ENCODE peak calls at places on chromosomes 5 and 9, in nine cellular contexts. One of them, this sample, is unnamed.

GRCh38 chr5:5293029-5293428 is 129.4 kb upstream of the ICE1 start:
- DNase-seq in naive thymus-derived CD8-positive, alpha-beta T cell: no peak
- DNase-seq in NCI-H446 treated with DMSO at 0.1 percent for 48 hours: no peak
- DNase-seq in breast epithelium: no peak
- DNase-seq in activated T-cell treated with anti-CD3 and anti-CD28 coated beads for 24 hours: no peak
- DNase-seq in colonic mucosa: no peak
- DNase-seq in psoas muscle: no peak
- DNase-seq in fibroblast of the conjunctiva: no peak
- DNase-seq in stimulated activated CD4-positive, alpha-beta T cell treated with anti-CD3 and anti-CD28 coated beads, Interleukin-2, amount 100 ng/mL, for 48 hours: no peak
- DNase-seq in this sample: no peak

GRCh38 chr5:12354686-12355085 is 450.4 kb upstream of the CTNND2 start:
- DNase-seq in naive thymus-derived CD8-positive, alpha-beta T cell: no peak
- DNase-seq in NCI-H446 treated with DMSO at 0.1 percent for 48 hours: no peak
- DNase-seq in breast epithelium: no peak
- DNase-seq in activated T-cell treated with anti-CD3 and anti-CD28 coated beads for 24 hours: no peak
- DNase-seq in colonic mucosa: no peak
- DNase-seq in psoas muscle: no peak
- DNase-seq in fibroblast of the conjunctiva: no peak
- DNase-seq in stimulated activated CD4-positive, alpha-beta T cell treated with anti-CD3 and anti-CD28 coated beads, Interleukin-2, amount 100 ng/mL, for 48 hours: no peak
- DNase-seq in this sample: no peak

GRCh38 chr5:181245427-181246275 is 1.9 kb upstream of the RACK1 start:
- DNase-seq in naive thymus-derived CD8-positive, alpha-beta T cell: no peak
- DNase-seq in NCI-H446 treated with DMSO at 0.1 percent for 48 hours: no peak
- DNase-seq in breast epithelium: no peak
- DNase-seq in activated T-cell treated with anti-CD3 and anti-CD28 coated beads for 24 hours: no peak
- DNase-seq in colonic mucosa: no peak
- DNase-seq in psoas muscle: peak
- DNase-seq in fibroblast of the conjunctiva: no peak
- DNase-seq in stimulated activated CD4-positive, alpha-beta T cell treated with anti-CD3 and anti-CD28 coated beads, Interleukin-2, amount 100 ng/mL, for 48 hours: no peak
- DNase-seq in this sample: no peak

GRCh38 chr5:149240354-149240998 is 31.2 kb upstream of the AFAP1L1 start:
- DNase-seq in naive thymus-derived CD8-positive, alpha-beta T cell: peak
- DNase-seq in NCI-H446 treated with DMSO at 0.1 percent for 48 hours: no peak
- DNase-seq in breast epithelium: no peak
- DNase-seq in activated T-cell treated with anti-CD3 and anti-CD28 coated beads for 24 hours: peak
- DNase-seq in colonic mucosa: peak
- DNase-seq in psoas muscle: peak
- DNase-seq in fibroblast of the conjunctiva: no peak
- DNase-seq in stimulated activated CD4-positive, alpha-beta T cell treated with anti-CD3 and anti-CD28 coated beads, Interleukin-2, amount 100 ng/mL, for 48 hours: peak
- DNase-seq in this sample: peak

GRCh38 chr9:73038613-73039012 is 85.8 kb upstream of the ALDH1A1 start:
- DNase-seq in naive thymus-derived CD8-positive, alpha-beta T cell: no peak
- DNase-seq in NCI-H446 treated with DMSO at 0.1 percent for 48 hours: no peak
- DNase-seq in breast epithelium: no peak
- DNase-seq in activated T-cell treated with anti-CD3 and anti-CD28 coated beads for 24 hours: no peak
- DNase-seq in colonic mucosa: peak
- DNase-seq in psoas muscle: peak
- DNase-seq in fibroblast of the conjunctiva: peak
- DNase-seq in stimulated activated CD4-positive, alpha-beta T cell treated with anti-CD3 and anti-CD28 coated beads, Interleukin-2, amount 100 ng/mL, for 48 hours: no peak
- DNase-seq in this sample: peak

GRCh38 chr5:102801375-102801774 is 46.3 kb downstream of the PAM start:
- DNase-seq in naive thymus-derived CD8-positive, alpha-beta T cell: no peak
- DNase-seq in NCI-H446 treated with DMSO at 0.1 percent for 48 hours: no peak
- DNase-seq in breast epithelium: no peak
- DNase-seq in activated T-cell treated with anti-CD3 and anti-CD28 coated beads for 24 hours: no peak
- DNase-seq in colonic mucosa: no peak
- DNase-seq in psoas muscle: no peak
- DNase-seq in fibroblast of the conjunctiva: no peak
- DNase-seq in stimulated activated CD4-positive, alpha-beta T cell treated with anti-CD3 and anti-CD28 coated beads, Interleukin-2, amount 100 ng/mL, for 48 hours: no peak
- DNase-seq in this sample: no peak

GRCh38 chr9:112119225-112120045 is 55.7 kb downstream of the SUSD1 start:
- DNase-seq in naive thymus-derived CD8-positive, alpha-beta T cell: no peak
- DNase-seq in NCI-H446 treated with DMSO at 0.1 percent for 48 hours: no peak
- DNase-seq in breast epithelium: no peak
- DNase-seq in activated T-cell treated with anti-CD3 and anti-CD28 coated beads for 24 hours: no peak
- DNase-seq in colonic mucosa: peak
- DNase-seq in psoas muscle: no peak
- DNase-seq in fibroblast of the conjunctiva: no peak
- DNase-seq in stimulated activated CD4-positive, alpha-beta T cell treated with anti-CD3 and anti-CD28 coated beads, Interleukin-2, amount 100 ng/mL, for 48 hours: no peak
- DNase-seq in this sample: no peak

GRCh38 chr5:151058891-151059611 is 21.8 kb downstream of the TNIP1 start:
- DNase-seq in naive thymus-derived CD8-positive, alpha-beta T cell: no peak
- DNase-seq in NCI-H446 treated with DMSO at 0.1 percent for 48 hours: no peak
- DNase-seq in breast epithelium: no peak
- DNase-seq in activated T-cell treated with anti-CD3 and anti-CD28 coated beads for 24 hours: no peak
- DNase-seq in colonic mucosa: no peak
- DNase-seq in psoas muscle: peak
- DNase-seq in fibroblast of the conjunctiva: no peak
- DNase-seq in stimulated activated CD4-positive, alpha-beta T cell treated with anti-CD3 and anti-CD28 coated beads, Interleukin-2, amount 100 ng/mL, for 48 hours: no peak
- DNase-seq in this sample: no peak

GRCh38 chr5:92309336-92309991 is 926.3 kb upstream of the ARRDC3 start:
- DNase-seq in naive thymus-derived CD8-positive, alpha-beta T cell: no peak
- DNase-seq in NCI-H446 treated with DMSO at 0.1 percent for 48 hours: peak
- DNase-seq in breast epithelium: no peak
- DNase-seq in activated T-cell treated with anti-CD3 and anti-CD28 coated beads for 24 hours: no peak
- DNase-seq in colonic mucosa: no peak
- DNase-seq in psoas muscle: no peak
- DNase-seq in fibroblast of the conjunctiva: peak
- DNase-seq in stimulated activated CD4-positive, alpha-beta T cell treated with anti-CD3 and anti-CD28 coated beads, Interleukin-2, amount 100 ng/mL, for 48 hours: no peak
- DNase-seq in this sample: no peak

GRCh38 chr9:116178481-116179211 is 25.1 kb downstream of the PAPPA start:
- DNase-seq in naive thymus-derived CD8-positive, alpha-beta T cell: no peak
- DNase-seq in NCI-H446 treated with DMSO at 0.1 percent for 48 hours: no peak
- DNase-seq in breast epithelium: no peak
- DNase-seq in activated T-cell treated with anti-CD3 and anti-CD28 coated beads for 24 hours: no peak
- DNase-seq in colonic mucosa: no peak
- DNase-seq in psoas muscle: no peak
- DNase-seq in fibroblast of the conjunctiva: no peak
- DNase-seq in stimulated activated CD4-positive, alpha-beta T cell treated with anti-CD3 and anti-CD28 coated beads, Interleukin-2, amount 100 ng/mL, for 48 hours: no peak
- DNase-seq in this sample: no peak

GRCh38 chr5:111697215-111697614 is 59.8 kb downstream of the NREP start:
- DNase-seq in naive thymus-derived CD8-positive, alpha-beta T cell: no peak
- DNase-seq in NCI-H446 treated with DMSO at 0.1 percent for 48 hours: peak
- DNase-seq in breast epithelium: no peak
- DNase-seq in activated T-cell treated with anti-CD3 and anti-CD28 coated beads for 24 hours: no peak
- DNase-seq in colonic mucosa: no peak
- DNase-seq in psoas muscle: no peak
- DNase-seq in fibroblast of the conjunctiva: no peak
- DNase-seq in stimulated activated CD4-positive, alpha-beta T cell treated with anti-CD3 and anti-CD28 coated beads, Interleukin-2, amount 100 ng/mL, for 48 hours: no peak
- DNase-seq in this sample: no peak

GRCh38 chr9:101387871-101388506 is 3.2 kb upstream of the BAAT start:
- DNase-seq in naive thymus-derived CD8-positive, alpha-beta T cell: no peak
- DNase-seq in NCI-H446 treated with DMSO at 0.1 percent for 48 hours: peak
- DNase-seq in breast epithelium: no peak
- DNase-seq in activated T-cell treated with anti-CD3 and anti-CD28 coated beads for 24 hours: no peak
- DNase-seq in colonic mucosa: peak
- DNase-seq in psoas muscle: no peak
- DNase-seq in fibroblast of the conjunctiva: peak
- DNase-seq in stimulated activated CD4-positive, alpha-beta T cell treated with anti-CD3 and anti-CD28 coated beads, Interleukin-2, amount 100 ng/mL, for 48 hours: no peak
- DNase-seq in this sample: no peak